ENCODE peak calls at places on chromosome 3, in four cellular contexts. M is stimulated activated CD8-positive, alpha-beta memory T cell treated with anti-CD3 and anti-CD28 coated beads, Interleukin-7, amount 100 ng/mL, for 4 hours; C is NCI-H146; G is activated T-cell treated with anti-CD3 and anti-CD28 coated beads, Interleukin-2, amount 50 U/mL, for 72 hours. F is an unnamed sample.

GRCh38 chr3:169339386-169339785 is 324.1 kb downstream of the MECOM start:
- DNase-seq in M (no peak), C (no peak), G (no peak), F (no peak)

GRCh38 chr3:24244491-24244890 is 250.2 kb downstream of the THRB start:
- DNase-seq in C (no peak), M (no peak), G (no peak), F (no peak)

GRCh38 chr3:127417709-127418559 is 130.1 kb upstream of the PRR20G start:
- DNase-seq in C (no peak), M (no peak), G (no peak), F (no peak)

GRCh38 chr3:178127221-178127620 is 409.0 kb upstream of the KCNMB2 start:
- DNase-seq in C (no peak), M (no peak), G (no peak), F (no peak)

GRCh38 chr3:197327701-197328100 is 29.3 kb upstream of the DLG1 start:
- DNase-seq in M (no peak), G (no peak), C (no peak), F (no peak)

GRCh38 chr3:196774845-196775422 is 35.3 kb downstream of the PAK2 start:
- DNase-seq in M (no peak), G (no peak), C (no peak), F (no peak)

GRCh38 chr3:127212711-127213110 is 19.8 kb downstream of the PRR23E start:
- DNase-seq in C (no peak), M (no peak), G (no peak), F (no peak)

GRCh38 chr3:38276081-38276916 is 5.8 kb upstream of the SLC22A14 start:
- DNase-seq in C (no peak), M (no peak), G (no peak), F (no peak)

GRCh38 chr3:142844339-142844977 is 44.4 kb downstream of the PCOLCE2 start:
- DNase-seq in G (peak), M (no peak), C (peak), F (no peak)

GRCh38 chr3:183629546-183630301 is 5.7 kb upstream of the KLHL24 start:
- DNase-seq in G (no peak), M (no peak), C (no peak), F (no peak)

GRCh38 chr3:112604536-112604935 is 36.4 kb downstream of the CCDC80 start:
- DNase-seq in M (no peak), C (peak), G (no peak), F (no peak)

GRCh38 chr3:66039590-66039887 is 821 bp upstream of the MAGI1 start:
- DNase-seq in C (no peak), G (no peak), M (no peak), F (no peak)

GRCh38 chr3:15646924-15647511 is 45.5 kb downstream of the BTD start:
- DNase-seq in G (no peak), M (no peak), C (no peak), F (no peak)

GRCh38 chr3:71581981-71582611 is 1.4 kb downstream of the FOXP1 start:
- DNase-seq in G (peak), M (peak), C (peak), F (peak)

GRCh38 chr3:30786360-30786759 is 108.1 kb downstream of the GADL1 start:
- DNase-seq in C (no peak), G (no peak), M (no peak), F (no peak)

GRCh38 chr3:16286161-16286560 is 21.1 kb downstream of the OXNAD1 start:
- DNase-seq in M (peak), C (no peak), G (peak), F (no peak)

GRCh38 chr3:119636891-119637611 is 23.3 kb downstream of the POPDC2 start:
- DNase-seq in G (no peak), C (no peak), M (no peak), F (no peak)

GRCh38 chr3:188788621-188789081 is 383.1 kb upstream of the TPRG1 start:
- DNase-seq in G (peak), C (no peak), M (peak), F (peak)

GRCh38 chr3:131630117-131630516 is 127.3 kb upstream of the MRPL3 start:
- DNase-seq in C (no peak), M (no peak), G (no peak), F (no peak)

GRCh38 chr3:9280477-9281219 is 31.2 kb upstream of the SRGAP3 start:
- DNase-seq in C (peak), M (no peak), G (no peak), F (no peak)

GRCh38 chr3:180278583-180279188 is 241.9 kb upstream of the PEX5L start:
- DNase-seq in C (no peak), G (no peak), M (no peak), F (no peak)

F was measured in activated naive CD8-positive, alpha-beta T cell treated with anti-CD3 and anti-CD28 coated beads, Interleukin-2, amount 50 U/mL, for 16 hours.